ENCODE peak calls at places on chromosomes 6 and 20, in four cellular contexts. One of them, this sample, is unnamed.

GRCh38 chr6:69780585-69781178 is 16.1 kb downstream of the LMBRD1 start:
- DNase-seq in H1: no peak
- DNase-seq in HepG2: peak; percentile 73
- DNase-seq in GM12878: no peak
- DNase-seq in this sample: no peak

GRCh38 chr6:118625833-118626232 is 25.6 kb downstream of the CEP85L start:
- DNase-seq in GM12878: no peak
- DNase-seq in H1: no peak
- DNase-seq in HepG2: no peak
- DNase-seq in this sample: no peak

GRCh38 chr20:60453847-60454246 is 495.6 kb downstream of the CDH26 start:
- DNase-seq in HepG2: no peak
- DNase-seq in GM12878: no peak
- DNase-seq in H1: peak; percentile 67
- DNase-seq in this sample: peak; percentile 13

GRCh38 chr6:108557494-108558371 is 3.0 kb upstream of the FOXO3 start:
- DNase-seq in GM12878: no peak
- DNase-seq in H1: peak; percentile 88
- DNase-seq in HepG2: peak; percentile 15
- DNase-seq in this sample: no peak

GRCh38 chr6:37650071-37650481 is 47.6 kb downstream of the MDGA1 start:
- DNase-seq in GM12878: no peak
- DNase-seq in H1: peak; percentile 87
- DNase-seq in HepG2: peak; percentile 46
- DNase-seq in this sample: peak; percentile 16

GRCh38 chr6:113630365-113630737 is 226.8 kb upstream of the MARCKS start:
- DNase-seq in HepG2: no peak
- DNase-seq in H1: no peak
- DNase-seq in GM12878: no peak
- DNase-seq in this sample: no peak

GRCh38 chr6:118982256-118982911 is 47.4 kb upstream of the MCM9 start:
- DNase-seq in HepG2: no peak
- DNase-seq in H1: no peak
- DNase-seq in GM12878: no peak
- DNase-seq in this sample: no peak

GRCh38 chr20:44728835-44729342 is 13.7 kb downstream of the CCN5 start:
- DNase-seq in GM12878: no peak
- DNase-seq in HepG2: no peak
- DNase-seq in H1: peak; percentile 63
- DNase-seq in this sample: no peak

GRCh38 chr6:152124432-152125074 is 317.1 kb downstream of the ESR1 start:
- DNase-seq in GM12878: no peak
- DNase-seq in H1: no peak
- DNase-seq in HepG2: peak; percentile 54
- DNase-seq in this sample: no peak

GRCh38 chr20:50456452-50457324 is 53.5 kb upstream of the PTPN1 start:
- DNase-seq in H1: no peak
- DNase-seq in GM12878: no peak
- DNase-seq in HepG2: no peak
- DNase-seq in this sample: no peak

GRCh38 chr20:41167481-41168253 is 30.3 kb downstream of the PLCG1 start:
- DNase-seq in GM12878: no peak
- DNase-seq in H1: no peak
- DNase-seq in HepG2: no peak
- DNase-seq in this sample: no peak

GRCh38 chr6:53673138-53673801 is 7.7 kb upstream of the KLHL31 start:
- DNase-seq in HepG2: peak; percentile 71
- DNase-seq in H1: no peak
- DNase-seq in GM12878: no peak
- DNase-seq in this sample: no peak

GRCh38 chr20:56646599-56646998 is 17.5 kb downstream of the TFAP2C start:
- DNase-seq in GM12878: no peak
- DNase-seq in H1: no peak
- DNase-seq in HepG2: no peak
- DNase-seq in this sample: no peak

GRCh38 chr6:31829633-31830492 is 2.3 kb downstream of the HSPA1B start:
- DNase-seq in GM12878: no peak
- DNase-seq in HepG2: no peak
- DNase-seq in H1: no peak
- DNase-seq in this sample: no peak

GRCh38 chr6:109105681-109106080 is 10.4 kb downstream of the CEP57L1 start:
- DNase-seq in HepG2: no peak
- DNase-seq in H1: no peak
- DNase-seq in GM12878: no peak
- DNase-seq in this sample: no peak

GRCh38 chr6:73929421-73929820 is 233.4 kb downstream of the CD109 start:
- DNase-seq in HepG2: no peak
- DNase-seq in GM12878: no peak
- DNase-seq in H1: no peak
- DNase-seq in this sample: no peak

GRCh38 chr20:33279261-33279910 is 3.6 kb upstream of the BPIFB1 start:
- DNase-seq in GM12878: no peak
- DNase-seq in H1: no peak
- DNase-seq in HepG2: no peak
- DNase-seq in this sample: no peak

GRCh38 chr6:161011509-161012480 is 20.2 kb downstream of the MAP3K4 start:
- DNase-seq in H1: no peak
- DNase-seq in HepG2: no peak
- DNase-seq in GM12878: no peak
- DNase-seq in this sample: peak; percentile 64

GRCh38 chr6:38415231-38416005 is 224.3 kb downstream of the BTBD9 start:
- DNase-seq in H1: no peak
- DNase-seq in HepG2: no peak
- DNase-seq in GM12878: no peak
- DNase-seq in this sample: no peak

GRCh38 chr6:81169166-81169565 is 583.3 kb downstream of the TENT5A start:
- DNase-seq in HepG2: no peak
- DNase-seq in GM12878: no peak
- DNase-seq in H1: no peak
- DNase-seq in this sample: no peak

GRCh38 chr20:1391640-1392442 is 1.0 kb downstream of the FKBP1A start:
- DNase-seq in H1: no peak
- DNase-seq in GM12878: no peak
- DNase-seq in HepG2: no peak
- DNase-seq in this sample: no peak

GRCh38 chr6:40819182-40819834 is 219.7 kb downstream of the UNC5CL start:
- DNase-seq in HepG2: no peak
- DNase-seq in H1: no peak
- DNase-seq in GM12878: no peak
- DNase-seq in this sample: no peak

GRCh38 chr6:53437557-53438202 is 88.9 kb upstream of the ELOVL5 start:
- DNase-seq in GM12878: peak; percentile 27
- DNase-seq in H1: no peak
- DNase-seq in HepG2: peak; percentile 71
- DNase-seq in this sample: peak; percentile 27

GRCh38 chr6:150098155-150098554 is 29.2 kb upstream of the ULBP3 start:
- DNase-seq in HepG2: no peak
- DNase-seq in GM12878: no peak
- DNase-seq in H1: no peak
- DNase-seq in this sample: no peak

GRCh38 chr6:34057191-34057590 is 88.7 kb downstream of the GRM4 start:
- DNase-seq in H1: no peak
- DNase-seq in HepG2: no peak
- DNase-seq in GM12878: no peak
- DNase-seq in this sample: no peak

GRCh38 chr6:40500227-40500626 is 86.9 kb downstream of the LRFN2 start:
- DNase-seq in HepG2: no peak
- DNase-seq in GM12878: no peak
- DNase-seq in H1: no peak
- DNase-seq in this sample: no peak

GRCh38 chr20:38059832-38060231 is 26.3 kb downstream of the RPRD1B start:
- DNase-seq in HepG2: peak; percentile 93
- DNase-seq in GM12878: no peak
- DNase-seq in H1: no peak
- DNase-seq in this sample: no peak

GRCh38 chr6:24708612-24709011 is 10.3 kb downstream of the C6orf62 start:
- DNase-seq in H1: no peak
- DNase-seq in GM12878: no peak
- DNase-seq in HepG2: no peak
- DNase-seq in this sample: no peak

GRCh38 chr6:157224178-157224956 is 99.0 kb downstream of the TMEM242 start:
- DNase-seq in HepG2: no peak
- DNase-seq in H1: peak; percentile 42
- DNase-seq in GM12878: no peak
- DNase-seq in this sample: no peak

GRCh38 chr6:37372116-37372515 is 18.3 kb downstream of the RNF8 start:
- DNase-seq in HepG2: no peak
- DNase-seq in H1: no peak
- DNase-seq in GM12878: no peak
- DNase-seq in this sample: no peak

GRCh38 chr6:45424628-45424955 is 46.9 kb upstream of the SUPT3H start:
- DNase-seq in HepG2: no peak
- DNase-seq in GM12878: no peak
- DNase-seq in H1: no peak
- DNase-seq in this sample: no peak

GRCh38 chr20:5220334-5221077 is 93.7 kb downstream of the CDS2 start:
- DNase-seq in GM12878: no peak
- DNase-seq in HepG2: no peak
- DNase-seq in H1: no peak
- DNase-seq in this sample: no peak
- TF ChIP-seq ZNF274 in GM12878: no peak
- TF ChIP-seq ZNF274 in HepG2: no peak
- TF ChIP-seq ZNF274 in H1: no peak
- TF ChIP-seq ZNF274 in this sample: no peak

GRCh38 chr20:14432597-14432996 is 95.2 kb upstream of the FLRT3 start:
- DNase-seq in GM12878: no peak
- DNase-seq in H1: no peak
- DNase-seq in HepG2: no peak
- DNase-seq in this sample: no peak

GRCh38 chr20:14431568-14431967 is 94.2 kb upstream of the FLRT3 start:
- DNase-seq in HepG2: no peak
- DNase-seq in GM12878: no peak
- DNase-seq in H1: no peak
- DNase-seq in this sample: no peak

DNA sequence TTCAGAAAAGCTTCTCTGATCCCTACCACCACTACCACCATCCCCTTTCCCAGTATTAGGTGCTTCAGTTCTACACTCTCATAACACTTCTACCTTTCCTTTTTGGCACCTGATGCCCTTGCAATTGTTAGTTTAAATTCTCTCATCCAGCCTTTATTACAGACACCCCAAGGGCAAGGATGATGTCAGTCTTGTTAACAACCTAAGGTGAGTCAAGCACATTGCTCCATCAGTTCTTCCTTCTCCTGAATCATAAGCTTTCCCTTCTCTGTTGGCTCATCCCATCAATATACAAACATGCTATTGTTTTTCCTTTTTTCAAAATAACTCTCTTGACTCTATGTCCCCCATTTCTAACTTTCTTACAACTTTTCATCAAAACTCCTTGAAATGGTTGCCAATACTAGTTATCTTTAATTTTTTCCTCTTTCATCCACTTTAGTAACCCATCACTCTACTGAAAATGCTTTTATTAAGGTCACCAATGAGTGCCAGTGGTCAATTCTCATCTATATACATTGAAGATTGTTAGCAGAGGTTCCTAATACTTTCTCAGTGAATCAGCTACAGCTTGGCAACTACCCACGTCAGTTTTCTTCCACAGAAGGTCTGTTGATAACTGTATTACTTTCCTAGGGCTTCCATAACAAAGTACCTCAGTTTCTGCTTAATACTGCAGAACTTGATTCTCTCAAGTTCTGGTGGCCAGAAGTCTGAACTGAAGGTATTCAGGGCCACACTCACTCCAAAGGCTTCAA is 97.1 kb upstream of the FLRT3 start:
- DNase-seq in GM12878: no peak
- DNase-seq in HepG2: no peak
- DNase-seq in H1: no peak
- DNase-seq in this sample: no peak
- TF ChIP-seq SUZ12 in GM12878: no peak
- TF ChIP-seq SUZ12 in HepG2: no peak
- TF ChIP-seq SUZ12 in H1: no peak
- TF ChIP-seq SUZ12 in this sample: no peak

GRCh38 chr6:21987501-21987957 is 309.3 kb downstream of the PRL start:
- DNase-seq in H1: no peak
- DNase-seq in GM12878: peak; percentile 11
- DNase-seq in HepG2: peak; percentile 5
- DNase-seq in this sample: no peak
- TF ChIP-seq ZNF274 in H1: no peak
- TF ChIP-seq ZNF274 in GM12878: no peak
- TF ChIP-seq ZNF274 in HepG2: no peak
- TF ChIP-seq ZNF274 in this sample: no peak

GRCh38 chr6:75208564-75209431 is 2.9 kb upstream of the COL12A1 start:
- DNase-seq in H1: peak; percentile 96
- DNase-seq in GM12878: peak; percentile 23
- DNase-seq in HepG2: peak; percentile 58
- DNase-seq in this sample: peak; percentile 76

GRCh38 chr6:75209432-75209723 is 3.5 kb upstream of the COL12A1 start:
- DNase-seq in H1: no peak
- DNase-seq in GM12878: no peak
- DNase-seq in HepG2: no peak
- DNase-seq in this sample: no peak

GRCh38 chr6:75213112-75213511 is 7.3 kb upstream of the COL12A1 start:
- DNase-seq in H1: no peak
- DNase-seq in GM12878: no peak
- DNase-seq in HepG2: no peak
- DNase-seq in this sample: no peak

GRCh38 chr6:75211920-75212590 is 6.2 kb upstream of the COL12A1 start:
- DNase-seq in H1: no peak
- DNase-seq in HepG2: no peak
- DNase-seq in GM12878: no peak
- DNase-seq in this sample: no peak

GRCh38 chr6:75210885-75211739 is 5.3 kb upstream of the COL12A1 start:
- DNase-seq in HepG2: peak; percentile 37
- DNase-seq in GM12878: no peak
- DNase-seq in H1: no peak
- DNase-seq in this sample: no peak
- TF ChIP-seq SUZ12 in HepG2: no peak
- TF ChIP-seq SUZ12 in GM12878: no peak
- TF ChIP-seq SUZ12 in H1: no peak
- TF ChIP-seq SUZ12 in this sample: no peak

DNA sequence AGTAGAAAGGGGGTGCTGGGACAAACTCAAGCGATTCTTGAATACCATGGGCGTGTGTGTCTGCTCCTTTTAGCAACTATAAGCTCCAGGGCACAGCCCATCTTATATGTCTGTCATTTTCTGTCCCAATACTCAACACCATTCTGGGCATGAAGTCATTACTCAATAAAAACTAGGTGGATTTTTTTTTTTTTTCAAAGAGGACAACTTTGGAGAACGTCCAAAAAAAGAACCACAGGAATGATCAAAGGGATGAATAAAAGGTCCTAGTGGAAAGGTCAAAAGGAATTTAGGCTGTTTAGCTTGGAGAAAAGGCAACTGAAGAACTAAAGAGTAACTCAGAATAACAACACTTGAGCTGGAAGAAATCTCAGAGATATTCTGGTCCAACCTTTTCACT is 24.4 kb downstream of the UQCC1 start:
- DNase-seq in GM12878: no peak
- DNase-seq in HepG2: peak; percentile 77
- DNase-seq in H1: no peak
- DNase-seq in this sample: no peak
- TF ChIP-seq ZNF274 in GM12878: no peak
- TF ChIP-seq ZNF274 in HepG2: no peak
- TF ChIP-seq ZNF274 in H1: no peak
- TF ChIP-seq ZNF274 in this sample: no peak

GRCh38 chr6:147127587-147127986 is 76.6 kb upstream of the STXBP5 start:
- DNase-seq in H1: no peak
- DNase-seq in GM12878: no peak
- DNase-seq in HepG2: no peak
- DNase-seq in this sample: no peak
- TF ChIP-seq SUZ12 in H1: no peak
- TF ChIP-seq SUZ12 in GM12878: no peak
- TF ChIP-seq SUZ12 in HepG2: no peak
- TF ChIP-seq SUZ12 in this sample: no peak

GRCh38 chr6:46684771-46685170 is 2.9 kb upstream of the TDRD6 start:
- DNase-seq in H1: no peak
- DNase-seq in GM12878: no peak
- DNase-seq in HepG2: no peak
- DNase-seq in this sample: no peak
- TF ChIP-seq ZNF274 in H1: no peak
- TF ChIP-seq ZNF274 in GM12878: no peak
- TF ChIP-seq ZNF274 in HepG2: no peak
- TF ChIP-seq ZNF274 in this sample: no peak

This sample was measured in NT2/D1.